ENCODE peak calls at places on chromosomes 4 and X, in seven cellular contexts. A is NCI-H524; L is effector memory CD4-positive, alpha-beta T cell; O is iris pigment epithelial cell; B is AG09319; U is astrocyte of the hippocampus; J is endothelial cell. F is an unnamed sample.

GRCh38 chr4:82421796-82422560 is 8.3 kb downstream of the HNRNPDL start:
- DNase-seq in B (no peak), O (no peak), J (no peak), L (no peak), A (no peak), U (no peak), F (no peak)

GRCh38 chr4:101418466-101418865 is 71.1 kb upstream of the PPP3CA start:
- DNase-seq in A (no peak), L (no peak), J (no peak), U (no peak), B (no peak), O (no peak), F (no peak)

GRCh38 chr4:78369691-78370090 is 181.9 kb upstream of the ANXA3 start:
- DNase-seq in A (no peak), O (peak; percentile 58), J (no peak), B (no peak), U (peak; percentile 60), L (no peak), F (no peak)

GRCh38 chr4:16289872-16290554 is 63.7 kb upstream of the TAPT1 start:
- DNase-seq in L (no peak), B (no peak), J (peak; percentile 14), U (peak; percentile 64), A (peak; percentile 2), O (peak; percentile 39), F (no peak)

GRCh38 chr4:105966046-105966445 is 70.8 kb downstream of the NPNT start:
- DNase-seq in J (no peak), U (peak; percentile 39), L (no peak), A (no peak), O (peak; percentile 79), B (peak; percentile 75), F (no peak)

GRCh38 chrX:115330498-115331138 is 41.1 kb downstream of the LUZP4 start:
- DNase-seq in A (peak; percentile 44), J (peak; percentile 19), L (no peak), U (peak; percentile 80), O (peak; percentile 72), B (no peak), F (no peak)

GRCh38 chr4:101667348-101667747 is 123.2 kb upstream of the BANK1 start:
- DNase-seq in L (no peak), A (no peak), B (no peak), O (peak; percentile 11), U (peak; percentile 42), J (no peak), F (no peak)

GRCh38 chrX:87064522-87064921 is 453.1 kb upstream of the KLHL4 start:
- DNase-seq in J (no peak), L (no peak), U (peak; percentile 3), A (no peak), O (no peak), B (no peak), F (no peak)

GRCh38 chr4:72391281-72391680 is 177.7 kb downstream of the ADAMTS3 start:
- DNase-seq in U (no peak), B (no peak), L (no peak), O (no peak), A (no peak), J (no peak), F (no peak)

GRCh38 chr4:4888695-4889094 is 29.2 kb downstream of the MSX1 start:
- DNase-seq in L (no peak), J (no peak), B (no peak), A (no peak), U (no peak), O (no peak), F (no peak)

GRCh38 chr4:136412708-136413107 is 1119.6 kb downstream of the PCDH18 start:
- DNase-seq in B (no peak), O (peak; percentile 67), J (no peak), U (no peak), A (no peak), L (no peak), F (no peak)

GRCh38 chrX:153875391-153876111 is 10.4 kb downstream of the L1CAM start:
- DNase-seq in A (peak; percentile 57), U (peak; percentile 65), L (peak; percentile 47), O (peak; percentile 5), J (peak; percentile 67), B (no peak), F (peak; percentile 74)

GRCh38 chr4:55733874-55734437 is 85.6 kb upstream of the EXOC1L start:
- DNase-seq in O (peak; percentile 40), A (no peak), B (peak; percentile 20), J (no peak), U (peak; percentile 23), L (no peak), F (no peak)

GRCh38 chr4:80215449-80216052 is 18.2 kb downstream of the PRDM8 start:
- DNase-seq in B (no peak), J (no peak), A (no peak), U (peak; percentile 36), L (no peak), O (no peak), F (no peak)

GRCh38 chr4:164748375-164748774 is 5.6 kb upstream of the SMIM31 start:
- DNase-seq in O (peak; percentile 25), B (no peak), A (no peak), L (no peak), J (no peak), U (peak; percentile 31), F (no peak)

GRCh38 chr4:163193717-163194116 is 27.0 kb upstream of the NAF1 start:
- DNase-seq in O (no peak), J (no peak), A (no peak), U (no peak), L (no peak), B (no peak), F (no peak)

F was measured in T-helper 9 cell.